ENCODE peak calls at places on chromosome 16, in nine cellular contexts. One of them, this sample, is unnamed.

GRCh38 chr16:56643080-56643778 is 4.8 kb downstream of the MT1A start:
- DNase-seq in transverse colon: peak; percentile 89
- DNase-seq in CD4-positive, alpha-beta memory T cell: peak; percentile 71
- DNase-seq in lung: peak; percentile 82
- DNase-seq in mesenchymal stem cell: no peak
- DNase-seq in esophagus squamous epithelium: no peak
- DNase-seq in aorta: peak; percentile 89
- DNase-seq in CD4-positive, alpha-beta T cell: peak; percentile 62
- DNase-seq in GM23248: peak; percentile 65
- DNase-seq in this sample: peak; percentile 90

GRCh38 chr16:75070055-75070841 is 46.3 kb downstream of the LDHD start:
- DNase-seq in mesenchymal stem cell: no peak
- DNase-seq in transverse colon: no peak
- DNase-seq in aorta: no peak
- DNase-seq in esophagus squamous epithelium: no peak
- DNase-seq in CD4-positive, alpha-beta memory T cell: no peak
- DNase-seq in GM23248: no peak
- DNase-seq in lung: no peak
- DNase-seq in CD4-positive, alpha-beta T cell: no peak
- DNase-seq in this sample: peak; percentile 52

GRCh38 chr16:19804538-19805323 is 79.9 kb downstream of the GPRC5B start:
- DNase-seq in esophagus squamous epithelium: no peak
- DNase-seq in transverse colon: peak; percentile 41
- DNase-seq in CD4-positive, alpha-beta memory T cell: peak; percentile 35
- DNase-seq in lung: peak; percentile 59
- DNase-seq in mesenchymal stem cell: no peak
- DNase-seq in aorta: peak; percentile 81
- DNase-seq in GM23248: no peak
- DNase-seq in CD4-positive, alpha-beta T cell: peak; percentile 21
- DNase-seq in this sample: peak; percentile 48

GRCh38 chr16:67198238-67198734 is 645 bp upstream of the ELMO3 start:
- DNase-seq in CD4-positive, alpha-beta T cell: no peak
- DNase-seq in lung: peak; percentile 59
- DNase-seq in transverse colon: peak; percentile 78
- DNase-seq in esophagus squamous epithelium: no peak
- DNase-seq in mesenchymal stem cell: peak; percentile 43
- DNase-seq in CD4-positive, alpha-beta memory T cell: peak; percentile 22
- DNase-seq in aorta: no peak
- DNase-seq in GM23248: peak; percentile 65
- DNase-seq in this sample: peak; percentile 80

GRCh38 chr16:54947616-54948015 is 17.0 kb downstream of the IRX5 start:
- DNase-seq in esophagus squamous epithelium: no peak
- DNase-seq in CD4-positive, alpha-beta T cell: no peak
- DNase-seq in CD4-positive, alpha-beta memory T cell: no peak
- DNase-seq in transverse colon: no peak
- DNase-seq in GM23248: no peak
- DNase-seq in mesenchymal stem cell: no peak
- DNase-seq in lung: no peak
- DNase-seq in aorta: no peak
- DNase-seq in this sample: no peak

GRCh38 chr16:23896832-23897821 is 61.3 kb downstream of the PRKCB start:
- DNase-seq in mesenchymal stem cell: no peak
- DNase-seq in GM23248: no peak
- DNase-seq in lung: no peak
- DNase-seq in transverse colon: no peak
- DNase-seq in esophagus squamous epithelium: no peak
- DNase-seq in aorta: no peak
- DNase-seq in CD4-positive, alpha-beta T cell: no peak
- DNase-seq in CD4-positive, alpha-beta memory T cell: peak; percentile 18
- DNase-seq in this sample: no peak

GRCh38 chr16:29664133-29664912 is 1.3 kb downstream of the SPN start:
- DNase-seq in mesenchymal stem cell: no peak
- DNase-seq in GM23248: no peak
- DNase-seq in aorta: peak; percentile 70
- DNase-seq in transverse colon: peak; percentile 32
- DNase-seq in lung: no peak
- DNase-seq in esophagus squamous epithelium: no peak
- DNase-seq in CD4-positive, alpha-beta T cell: no peak
- DNase-seq in CD4-positive, alpha-beta memory T cell: peak; percentile 61
- DNase-seq in this sample: no peak

GRCh38 chr16:2486645-2487516 is 12.0 kb downstream of the TBC1D24 start:
- DNase-seq in lung: peak; percentile 64
- DNase-seq in aorta: peak; percentile 71
- DNase-seq in CD4-positive, alpha-beta T cell: peak; percentile 75
- DNase-seq in GM23248: peak; percentile 40
- DNase-seq in mesenchymal stem cell: no peak
- DNase-seq in esophagus squamous epithelium: no peak
- DNase-seq in transverse colon: peak; percentile 75
- DNase-seq in CD4-positive, alpha-beta memory T cell: peak; percentile 84
- DNase-seq in this sample: peak; percentile 64

GRCh38 chr16:66695935-66696668 is 441 bp downstream of the CMTM4 start:
- DNase-seq in CD4-positive, alpha-beta T cell: peak; percentile 5
- DNase-seq in aorta: peak; percentile 50
- DNase-seq in mesenchymal stem cell: no peak
- DNase-seq in transverse colon: peak; percentile 77
- DNase-seq in GM23248: no peak
- DNase-seq in CD4-positive, alpha-beta memory T cell: no peak
- DNase-seq in lung: peak; percentile 72
- DNase-seq in esophagus squamous epithelium: no peak
- DNase-seq in this sample: peak; percentile 80

GRCh38 chr16:67372664-67373063 is 20.6 kb downstream of the TPPP3 start:
- DNase-seq in aorta: no peak
- DNase-seq in GM23248: peak; percentile 46
- DNase-seq in transverse colon: no peak
- DNase-seq in mesenchymal stem cell: peak; percentile 34
- DNase-seq in lung: no peak
- DNase-seq in CD4-positive, alpha-beta T cell: no peak
- DNase-seq in esophagus squamous epithelium: no peak
- DNase-seq in CD4-positive, alpha-beta memory T cell: no peak
- DNase-seq in this sample: no peak

GRCh38 chr16:84115919-84116719 is 623 bp downstream of the MBTPS1 start:
- DNase-seq in CD4-positive, alpha-beta memory T cell: peak; percentile 81
- DNase-seq in mesenchymal stem cell: peak; percentile 49
- DNase-seq in GM23248: peak; percentile 66
- DNase-seq in aorta: no peak
- DNase-seq in CD4-positive, alpha-beta T cell: peak; percentile 39
- DNase-seq in lung: peak; percentile 44
- DNase-seq in esophagus squamous epithelium: no peak
- DNase-seq in transverse colon: peak; percentile 62
- DNase-seq in this sample: peak; percentile 67

GRCh38 chr16:84780977-84781376 is 38.8 kb upstream of the CRISPLD2 start:
- DNase-seq in aorta: no peak
- DNase-seq in esophagus squamous epithelium: no peak
- DNase-seq in CD4-positive, alpha-beta T cell: no peak
- DNase-seq in mesenchymal stem cell: no peak
- DNase-seq in transverse colon: no peak
- DNase-seq in CD4-positive, alpha-beta memory T cell: no peak
- DNase-seq in GM23248: no peak
- DNase-seq in lung: no peak
- DNase-seq in this sample: no peak

GRCh38 chr16:66133641-66134402 is 232.7 kb upstream of the CDH5 start:
- DNase-seq in esophagus squamous epithelium: no peak
- DNase-seq in lung: no peak
- DNase-seq in mesenchymal stem cell: peak; percentile 46
- DNase-seq in transverse colon: no peak
- DNase-seq in CD4-positive, alpha-beta T cell: no peak
- DNase-seq in GM23248: no peak
- DNase-seq in CD4-positive, alpha-beta memory T cell: no peak
- DNase-seq in aorta: no peak
- DNase-seq in this sample: no peak

GRCh38 chr16:74830646-74831045 is 56.0 kb upstream of the FA2H start:
- DNase-seq in esophagus squamous epithelium: no peak
- DNase-seq in GM23248: no peak
- DNase-seq in transverse colon: no peak
- DNase-seq in mesenchymal stem cell: no peak
- DNase-seq in aorta: no peak
- DNase-seq in lung: no peak
- DNase-seq in CD4-positive, alpha-beta T cell: no peak
- DNase-seq in CD4-positive, alpha-beta memory T cell: no peak
- DNase-seq in this sample: no peak

GRCh38 chr16:77951788-77952187 is 70.6 kb upstream of the CLEC3A start:
- DNase-seq in esophagus squamous epithelium: no peak
- DNase-seq in lung: no peak
- DNase-seq in transverse colon: no peak
- DNase-seq in mesenchymal stem cell: no peak
- DNase-seq in CD4-positive, alpha-beta memory T cell: no peak
- DNase-seq in GM23248: no peak
- DNase-seq in CD4-positive, alpha-beta T cell: no peak
- DNase-seq in aorta: no peak
- DNase-seq in this sample: no peak

GRCh38 chr16:21185659-21186325 is 25.6 kb downstream of the ZP2 start:
- DNase-seq in lung: no peak
- DNase-seq in CD4-positive, alpha-beta T cell: no peak
- DNase-seq in transverse colon: peak; percentile 21
- DNase-seq in CD4-positive, alpha-beta memory T cell: no peak
- DNase-seq in esophagus squamous epithelium: no peak
- DNase-seq in GM23248: no peak
- DNase-seq in aorta: no peak
- DNase-seq in mesenchymal stem cell: no peak
- DNase-seq in this sample: peak; percentile 47

GRCh38 chr16:14249291-14250032 is 178.3 kb downstream of the MRTFB start:
- DNase-seq in mesenchymal stem cell: peak; percentile 54
- DNase-seq in GM23248: peak; percentile 61
- DNase-seq in CD4-positive, alpha-beta memory T cell: peak; percentile 48
- DNase-seq in CD4-positive, alpha-beta T cell: peak; percentile 11
- DNase-seq in transverse colon: peak; percentile 35
- DNase-seq in lung: no peak
- DNase-seq in aorta: no peak
- DNase-seq in esophagus squamous epithelium: no peak
- DNase-seq in this sample: peak; percentile 45

GRCh38 chr16:844638-845348 is 44.3 kb upstream of the GNG13 start:
- DNase-seq in CD4-positive, alpha-beta T cell: no peak
- DNase-seq in lung: no peak
- DNase-seq in mesenchymal stem cell: no peak
- DNase-seq in esophagus squamous epithelium: no peak
- DNase-seq in aorta: no peak
- DNase-seq in CD4-positive, alpha-beta memory T cell: no peak
- DNase-seq in transverse colon: no peak
- DNase-seq in GM23248: no peak
- DNase-seq in this sample: no peak
- H3K9me3 ChIP-seq in CD4-positive, alpha-beta T cell: no peaks in the 10 kb centered on the region
- H3K9me3 ChIP-seq in lung: peaks cover 6% of the 10 kb centered on the region
- H3K9me3 ChIP-seq in mesenchymal stem cell: peaks cover 2% of the 10 kb centered on the region
- H3K9me3 ChIP-seq in esophagus squamous epithelium: no peaks in the 10 kb centered on the region
- H3K9me3 ChIP-seq in aorta: no peaks in the 10 kb centered on the region
- H3K9me3 ChIP-seq in CD4-positive, alpha-beta memory T cell: no peaks in the 10 kb centered on the region
- H3K9me3 ChIP-seq in transverse colon: no peaks in the 10 kb centered on the region
- H3K9me3 ChIP-seq in GM23248: no peaks in the 10 kb centered on the region
- H3K9me3 ChIP-seq in this sample: no peaks in the 10 kb centered on the region

GRCh38 chr16:27928542-27928941 is 135.0 kb downstream of the GSG1L start:
- DNase-seq in mesenchymal stem cell: no peak
- DNase-seq in transverse colon: no peak
- DNase-seq in aorta: no peak
- DNase-seq in esophagus squamous epithelium: no peak
- DNase-seq in lung: no peak
- DNase-seq in GM23248: no peak
- DNase-seq in CD4-positive, alpha-beta T cell: no peak
- DNase-seq in CD4-positive, alpha-beta memory T cell: no peak
- DNase-seq in this sample: no peak

GRCh38 chr16:27932542-27933178 is 130.9 kb downstream of the GSG1L start:
- DNase-seq in CD4-positive, alpha-beta memory T cell: no peak
- DNase-seq in aorta: no peak
- DNase-seq in mesenchymal stem cell: no peak
- DNase-seq in esophagus squamous epithelium: no peak
- DNase-seq in CD4-positive, alpha-beta T cell: no peak
- DNase-seq in transverse colon: no peak
- DNase-seq in GM23248: no peak
- DNase-seq in lung: no peak
- DNase-seq in this sample: no peak

GRCh38 chr16:27927266-27927901 is 136.1 kb downstream of the GSG1L start:
- DNase-seq in CD4-positive, alpha-beta T cell: no peak
- DNase-seq in mesenchymal stem cell: no peak
- DNase-seq in transverse colon: no peak
- DNase-seq in GM23248: no peak
- DNase-seq in lung: no peak
- DNase-seq in esophagus squamous epithelium: no peak
- DNase-seq in aorta: no peak
- DNase-seq in CD4-positive, alpha-beta memory T cell: no peak
- DNase-seq in this sample: no peak

GRCh38 chr16:27925612-27926011 is 137.9 kb downstream of the GSG1L start:
- DNase-seq in lung: no peak
- DNase-seq in CD4-positive, alpha-beta memory T cell: no peak
- DNase-seq in CD4-positive, alpha-beta T cell: no peak
- DNase-seq in GM23248: no peak
- DNase-seq in mesenchymal stem cell: no peak
- DNase-seq in transverse colon: no peak
- DNase-seq in aorta: no peak
- DNase-seq in esophagus squamous epithelium: no peak
- DNase-seq in this sample: no peak

GRCh38 chr16:27929818-27930217 is 133.7 kb downstream of the GSG1L start:
- DNase-seq in CD4-positive, alpha-beta T cell: no peak
- DNase-seq in transverse colon: no peak
- DNase-seq in aorta: no peak
- DNase-seq in esophagus squamous epithelium: no peak
- DNase-seq in GM23248: no peak
- DNase-seq in CD4-positive, alpha-beta memory T cell: no peak
- DNase-seq in mesenchymal stem cell: no peak
- DNase-seq in lung: no peak
- DNase-seq in this sample: no peak
- H3K27me3 ChIP-seq in CD4-positive, alpha-beta T cell: peaks cover 4% of the 10 kb centered on the region
- H3K27me3 ChIP-seq in transverse colon: no peaks in the 10 kb centered on the region
- H3K27me3 ChIP-seq in aorta: no peaks in the 10 kb centered on the region
- H3K27me3 ChIP-seq in esophagus squamous epithelium: peaks cover 18% of the 10 kb centered on the region
- H3K27me3 ChIP-seq in GM23248: no peaks in the 10 kb centered on the region
- H3K27me3 ChIP-seq in CD4-positive, alpha-beta memory T cell: no peaks in the 10 kb centered on the region
- H3K27me3 ChIP-seq in mesenchymal stem cell: peaks cover 15% of the 10 kb centered on the region
- H3K27me3 ChIP-seq in lung: no peaks in the 10 kb centered on the region
- H3K27me3 ChIP-seq in this sample: no peaks in the 10 kb centered on the region

GRCh38 chr16:79690159-79690558 is 89.6 kb upstream of the MAF start:
- DNase-seq in lung: no peak
- DNase-seq in CD4-positive, alpha-beta T cell: no peak
- DNase-seq in aorta: no peak
- DNase-seq in esophagus squamous epithelium: no peak
- DNase-seq in transverse colon: no peak
- DNase-seq in CD4-positive, alpha-beta memory T cell: no peak
- DNase-seq in GM23248: no peak
- DNase-seq in mesenchymal stem cell: no peak
- DNase-seq in this sample: no peak
- H3K9me3 ChIP-seq in lung: no peaks in the 10 kb centered on the region
- H3K9me3 ChIP-seq in CD4-positive, alpha-beta T cell: peaks cover 11% of the 10 kb centered on the region
- H3K9me3 ChIP-seq in aorta: no peaks in the 10 kb centered on the region
- H3K9me3 ChIP-seq in esophagus squamous epithelium: no peaks in the 10 kb centered on the region
- H3K9me3 ChIP-seq in transverse colon: peaks cover 8% of the 10 kb centered on the region
- H3K9me3 ChIP-seq in CD4-positive, alpha-beta memory T cell: no peaks in the 10 kb centered on the region
- H3K9me3 ChIP-seq in GM23248: no peaks in the 10 kb centered on the region
- H3K9me3 ChIP-seq in mesenchymal stem cell: no peaks in the 10 kb centered on the region
- H3K9me3 ChIP-seq in this sample: no peaks in the 10 kb centered on the region

DNA sequence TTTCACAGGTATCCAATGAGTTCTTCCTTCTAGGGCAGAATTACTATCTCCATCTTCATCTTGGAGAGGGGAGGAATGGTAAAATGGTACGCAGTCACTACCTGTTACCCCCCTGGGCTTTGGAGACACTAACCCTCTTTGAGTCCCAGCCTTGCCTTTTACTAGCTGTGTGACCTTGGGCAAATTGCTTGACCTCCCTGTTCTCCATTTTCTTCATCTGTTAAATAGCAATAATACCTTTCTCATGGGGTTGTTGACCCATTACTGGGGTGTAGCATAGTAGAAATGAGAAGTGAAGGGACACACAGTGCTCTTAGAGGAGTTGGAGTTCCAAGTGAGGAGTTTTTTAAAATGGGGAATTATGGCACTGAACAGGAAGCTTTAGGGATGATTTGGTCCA is 324.7 kb downstream of the FOXL1 start:
- DNase-seq in esophagus squamous epithelium: no peak
- DNase-seq in mesenchymal stem cell: no peak
- DNase-seq in CD4-positive, alpha-beta memory T cell: no peak
- DNase-seq in lung: no peak
- DNase-seq in aorta: no peak
- DNase-seq in transverse colon: no peak
- DNase-seq in CD4-positive, alpha-beta T cell: no peak
- DNase-seq in GM23248: no peak
- DNase-seq in this sample: no peak
- H3K27me3 ChIP-seq in esophagus squamous epithelium: peaks cover 48% of the 10 kb centered on the region
- H3K27me3 ChIP-seq in mesenchymal stem cell: peaks cover 73% of the 10 kb centered on the region
- H3K27me3 ChIP-seq in CD4-positive, alpha-beta memory T cell: no peaks in the 10 kb centered on the region
- H3K27me3 ChIP-seq in lung: peaks cover 7% of the 10 kb centered on the region
- H3K27me3 ChIP-seq in aorta: no peaks in the 10 kb centered on the region
- H3K27me3 ChIP-seq in transverse colon: peaks cover 14% of the 10 kb centered on the region
- H3K27me3 ChIP-seq in CD4-positive, alpha-beta T cell: no peaks in the 10 kb centered on the region
- H3K27me3 ChIP-seq in GM23248: peaks cover 43% of the 10 kb centered on the region
- H3K27me3 ChIP-seq in this sample: no peaks in the 10 kb centered on the region

This sample was measured in colonic mucosa.